ENCODE peak calls at places on chromosomes 12 and 14, in five cellular contexts. One of them, this sample, is unnamed.

GRCh38 chr12:127389923-127390322 is 877.0 kb upstream of the TMEM132C start:
- DNase-seq in stomach: no peak
- DNase-seq in A549: peak
- DNase-seq in transverse colon: no peak
- DNase-seq in lower leg skin: no peak
- DNase-seq in this sample: no peak

GRCh38 chr14:96267336-96267735 is 11.3 kb downstream of the BDKRB1 start:
- DNase-seq in stomach: no peak
- DNase-seq in A549: no peak
- DNase-seq in transverse colon: no peak
- DNase-seq in lower leg skin: peak
- DNase-seq in this sample: no peak

GRCh38 chr14:51283402-51283825 is 43.4 kb downstream of the TMX1 start:
- DNase-seq in stomach: no peak
- DNase-seq in A549: peak
- DNase-seq in transverse colon: no peak
- DNase-seq in lower leg skin: no peak
- DNase-seq in this sample: no peak

GRCh38 chr14:50031534-50032313 is 84.6 kb downstream of the VCPKMT start:
- DNase-seq in stomach: no peak
- DNase-seq in A549: no peak
- DNase-seq in transverse colon: no peak
- DNase-seq in lower leg skin: no peak
- DNase-seq in this sample: no peak

GRCh38 chr14:94040247-94040646 is 14.1 kb downstream of the OTUB2 start:
- DNase-seq in stomach: no peak
- DNase-seq in A549: no peak
- DNase-seq in transverse colon: no peak
- DNase-seq in lower leg skin: no peak
- DNase-seq in this sample: no peak

GRCh38 chr12:117045175-117045997 is 53.8 kb downstream of the TESC start:
- DNase-seq in stomach: no peak
- DNase-seq in A549: no peak
- DNase-seq in transverse colon: no peak
- DNase-seq in lower leg skin: no peak
- DNase-seq in this sample: no peak

GRCh38 chr14:54420478-54421116 is 20.6 kb downstream of the CNIH1 start:
- DNase-seq in stomach: no peak
- DNase-seq in A549: peak
- DNase-seq in transverse colon: peak
- DNase-seq in lower leg skin: no peak
- DNase-seq in this sample: no peak

GRCh38 chr14:74571901-74572828 is 39.9 kb downstream of the LTBP2 start:
- DNase-seq in stomach: no peak
- DNase-seq in A549: peak
- DNase-seq in transverse colon: peak
- DNase-seq in lower leg skin: peak
- DNase-seq in this sample: no peak

GRCh38 chr14:25431211-25432076 is 381.5 kb upstream of the STXBP6 start:
- DNase-seq in stomach: peak
- DNase-seq in A549: peak
- DNase-seq in transverse colon: peak
- DNase-seq in lower leg skin: no peak
- DNase-seq in this sample: no peak

GRCh38 chr14:26851793-26852192 is 254.0 kb upstream of the NOVA1 start:
- DNase-seq in stomach: no peak
- DNase-seq in A549: no peak
- DNase-seq in transverse colon: no peak
- DNase-seq in lower leg skin: no peak
- DNase-seq in this sample: no peak

GRCh38 chr14:80446356-80446755 is 235.1 kb upstream of the DIO2 start:
- DNase-seq in stomach: no peak
- DNase-seq in A549: no peak
- DNase-seq in transverse colon: no peak
- DNase-seq in lower leg skin: no peak
- DNase-seq in this sample: no peak

GRCh38 chr12:47397664-47398281 is 308.1 kb downstream of the RPAP3 start:
- DNase-seq in stomach: no peak
- DNase-seq in A549: peak
- DNase-seq in transverse colon: no peak
- DNase-seq in lower leg skin: no peak
- DNase-seq in this sample: no peak

GRCh38 chr14:25010471-25010870 is 39.5 kb downstream of the STXBP6 start:
- DNase-seq in stomach: no peak
- DNase-seq in A549: peak
- DNase-seq in transverse colon: no peak
- DNase-seq in lower leg skin: no peak
- DNase-seq in this sample: no peak

GRCh38 chr14:33317675-33318074 is 379.0 kb downstream of the NPAS3 start:
- DNase-seq in stomach: no peak
- DNase-seq in A549: no peak
- DNase-seq in transverse colon: no peak
- DNase-seq in lower leg skin: no peak
- DNase-seq in this sample: no peak

GRCh38 chr14:20400965-20401593 is 12.2 kb downstream of the TEP1 start:
- DNase-seq in stomach: no peak
- DNase-seq in A549: peak
- DNase-seq in transverse colon: no peak
- DNase-seq in lower leg skin: peak
- DNase-seq in this sample: no peak

GRCh38 chr12:6067152-6067916 is 57.1 kb downstream of the VWF start:
- DNase-seq in stomach: peak
- DNase-seq in A549: peak
- DNase-seq in transverse colon: no peak
- DNase-seq in lower leg skin: no peak
- DNase-seq in this sample: no peak

GRCh38 chr12:25322918-25323773 is 72.4 kb upstream of the KRAS start:
- DNase-seq in stomach: no peak
- DNase-seq in A549: no peak
- DNase-seq in transverse colon: no peak
- DNase-seq in lower leg skin: no peak
- DNase-seq in this sample: no peak

GRCh38 chr12:9334026-9334692 is 126.0 kb upstream of the PZP start:
- DNase-seq in stomach: no peak
- DNase-seq in A549: no peak
- DNase-seq in transverse colon: no peak
- DNase-seq in lower leg skin: no peak
- DNase-seq in this sample: no peak

GRCh38 chr12:113318046-113318656 is 16.8 kb downstream of the SLC8B1 start:
- DNase-seq in stomach: no peak
- DNase-seq in A549: no peak
- DNase-seq in transverse colon: no peak
- DNase-seq in lower leg skin: no peak
- DNase-seq in this sample: no peak

GRCh38 chr14:50762001-50762930 is 68.7 kb downstream of the NIN start:
- DNase-seq in stomach: no peak
- DNase-seq in A549: no peak
- DNase-seq in transverse colon: no peak
- DNase-seq in lower leg skin: no peak
- DNase-seq in this sample: no peak

GRCh38 chr14:61379639-61380184 is 58.3 kb downstream of the PRKCH start:
- DNase-seq in stomach: no peak
- DNase-seq in A549: no peak
- DNase-seq in transverse colon: no peak
- DNase-seq in lower leg skin: no peak
- DNase-seq in this sample: peak

GRCh38 chr12:11877869-11878780 is 192.6 kb upstream of the BCL2L14 start:
- DNase-seq in stomach: peak
- DNase-seq in A549: peak
- DNase-seq in transverse colon: peak
- DNase-seq in lower leg skin: no peak
- DNase-seq in this sample: no peak

GRCh38 chr14:64232944-64233343 is 61.2 kb downstream of the ESR2 start:
- DNase-seq in stomach: no peak
- DNase-seq in A549: no peak
- DNase-seq in transverse colon: no peak
- DNase-seq in lower leg skin: no peak
- DNase-seq in this sample: no peak

GRCh38 chr14:64238049-64238448 is 56.1 kb downstream of the ESR2 start:
- DNase-seq in stomach: no peak
- DNase-seq in A549: no peak
- DNase-seq in transverse colon: no peak
- DNase-seq in lower leg skin: no peak
- DNase-seq in this sample: no peak

GRCh38 chr14:64234877-64235651 is 59.1 kb downstream of the ESR2 start:
- DNase-seq in stomach: no peak
- DNase-seq in A549: no peak
- DNase-seq in transverse colon: peak
- DNase-seq in lower leg skin: no peak
- DNase-seq in this sample: no peak

GRCh38 chr14:64233791-64234190 is 60.4 kb downstream of the ESR2 start:
- DNase-seq in stomach: no peak
- DNase-seq in A549: no peak
- DNase-seq in transverse colon: no peak
- DNase-seq in lower leg skin: no peak
- DNase-seq in this sample: no peak

DNA sequence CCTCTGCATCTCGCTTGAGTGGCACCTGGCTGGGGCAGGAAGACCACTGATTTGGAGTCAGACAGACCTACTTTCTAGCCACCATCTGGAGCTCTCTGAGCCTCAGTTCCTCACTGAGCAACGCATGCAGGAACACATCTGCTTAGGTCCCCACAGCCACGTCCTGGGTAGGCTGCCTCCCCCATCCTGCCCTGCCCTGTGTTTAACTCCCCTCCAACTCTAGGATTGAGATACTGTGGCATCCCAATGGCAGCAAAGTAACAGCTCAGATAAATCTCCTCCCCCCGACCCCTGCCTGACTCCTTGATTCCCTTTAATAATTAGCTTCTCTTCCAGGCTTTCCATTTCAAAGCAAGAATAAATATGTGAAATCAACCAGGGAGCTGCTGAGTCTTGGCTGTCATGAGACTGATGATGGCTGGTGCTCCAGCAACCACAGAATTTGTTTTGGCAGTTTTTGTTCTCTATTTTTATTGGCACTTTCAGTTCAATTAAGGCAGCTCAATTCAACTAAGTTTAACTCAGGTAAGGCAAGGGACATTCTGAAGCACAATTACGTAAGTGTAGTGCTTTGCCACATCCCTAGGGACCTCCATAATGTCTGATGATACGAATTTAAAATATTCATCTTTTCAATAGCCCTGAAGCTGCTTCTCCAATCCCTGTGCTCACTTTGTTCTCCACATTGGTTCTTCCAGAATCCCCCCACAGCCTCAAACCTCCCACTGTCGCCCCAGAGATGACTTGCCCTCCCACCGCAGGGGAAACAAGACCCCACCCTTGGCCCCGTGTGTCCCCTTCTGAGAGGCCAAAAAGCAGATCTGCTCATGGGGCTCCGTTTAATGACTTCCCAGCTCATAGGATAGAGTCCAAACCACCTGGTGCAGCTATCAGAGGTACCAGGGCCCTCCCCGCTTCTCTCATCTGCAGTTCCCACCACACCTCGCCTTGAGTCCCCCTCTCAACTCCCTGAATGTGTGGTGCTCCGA is 58.2 kb downstream of the ESR2 start:
- DNase-seq in stomach: no peak
- DNase-seq in A549: no peak
- DNase-seq in transverse colon: peak
- DNase-seq in lower leg skin: no peak
- DNase-seq in this sample: no peak
- TF ChIP-seq POLR2A in stomach: no peak
- TF ChIP-seq POLR2A in A549: no peak
- TF ChIP-seq POLR2A in transverse colon: no peak
- TF ChIP-seq POLR2A in lower leg skin: no peak
- TF ChIP-seq POLR2A in this sample: no peak

GRCh38 chr12:54587315-54587821 is 1.1 kb downstream of the PPP1R1A start:
- DNase-seq in stomach: peak
- DNase-seq in A549: peak
- DNase-seq in transverse colon: no peak
- DNase-seq in lower leg skin: no peak
- DNase-seq in this sample: no peak
- TF ChIP-seq POLR2A in stomach: no peak
- TF ChIP-seq POLR2A in A549: no peak
- TF ChIP-seq POLR2A in transverse colon: no peak
- TF ChIP-seq POLR2A in lower leg skin: no peak
- TF ChIP-seq POLR2A in this sample: no peak

GRCh38 chr14:69151458-69152180 is 1.3 kb downstream of the DCAF5 start:
- DNase-seq in stomach: peak
- DNase-seq in A549: peak
- DNase-seq in transverse colon: peak
- DNase-seq in lower leg skin: peak
- DNase-seq in this sample: no peak

GRCh38 chr14:69154779-69155178 is 1.9 kb upstream of the DCAF5 start:
- DNase-seq in stomach: peak
- DNase-seq in A549: peak
- DNase-seq in transverse colon: no peak
- DNase-seq in lower leg skin: no peak
- DNase-seq in this sample: no peak

GRCh38 chr14:69153848-69154208 is 909 bp upstream of the DCAF5 start:
- DNase-seq in stomach: no peak
- DNase-seq in A549: peak
- DNase-seq in transverse colon: peak
- DNase-seq in lower leg skin: no peak
- DNase-seq in this sample: no peak

GRCh38 chr14:69152181-69152943 is 557 bp downstream of the DCAF5 start:
- DNase-seq in stomach: no peak
- DNase-seq in A549: peak
- DNase-seq in transverse colon: peak
- DNase-seq in lower leg skin: no peak
- DNase-seq in this sample: no peak

GRCh38 chr14:69152944-69153847 is at the start of gene DCAF5:
- DNase-seq in stomach: peak
- DNase-seq in A549: peak
- DNase-seq in transverse colon: peak
- DNase-seq in lower leg skin: peak
- DNase-seq in this sample: peak
- TF ChIP-seq POLR2A in stomach: no peak
- TF ChIP-seq POLR2A in A549: peak
- TF ChIP-seq POLR2A in transverse colon: peak
- TF ChIP-seq POLR2A in lower leg skin: no peak
- TF ChIP-seq POLR2A in this sample: peak

DNA sequence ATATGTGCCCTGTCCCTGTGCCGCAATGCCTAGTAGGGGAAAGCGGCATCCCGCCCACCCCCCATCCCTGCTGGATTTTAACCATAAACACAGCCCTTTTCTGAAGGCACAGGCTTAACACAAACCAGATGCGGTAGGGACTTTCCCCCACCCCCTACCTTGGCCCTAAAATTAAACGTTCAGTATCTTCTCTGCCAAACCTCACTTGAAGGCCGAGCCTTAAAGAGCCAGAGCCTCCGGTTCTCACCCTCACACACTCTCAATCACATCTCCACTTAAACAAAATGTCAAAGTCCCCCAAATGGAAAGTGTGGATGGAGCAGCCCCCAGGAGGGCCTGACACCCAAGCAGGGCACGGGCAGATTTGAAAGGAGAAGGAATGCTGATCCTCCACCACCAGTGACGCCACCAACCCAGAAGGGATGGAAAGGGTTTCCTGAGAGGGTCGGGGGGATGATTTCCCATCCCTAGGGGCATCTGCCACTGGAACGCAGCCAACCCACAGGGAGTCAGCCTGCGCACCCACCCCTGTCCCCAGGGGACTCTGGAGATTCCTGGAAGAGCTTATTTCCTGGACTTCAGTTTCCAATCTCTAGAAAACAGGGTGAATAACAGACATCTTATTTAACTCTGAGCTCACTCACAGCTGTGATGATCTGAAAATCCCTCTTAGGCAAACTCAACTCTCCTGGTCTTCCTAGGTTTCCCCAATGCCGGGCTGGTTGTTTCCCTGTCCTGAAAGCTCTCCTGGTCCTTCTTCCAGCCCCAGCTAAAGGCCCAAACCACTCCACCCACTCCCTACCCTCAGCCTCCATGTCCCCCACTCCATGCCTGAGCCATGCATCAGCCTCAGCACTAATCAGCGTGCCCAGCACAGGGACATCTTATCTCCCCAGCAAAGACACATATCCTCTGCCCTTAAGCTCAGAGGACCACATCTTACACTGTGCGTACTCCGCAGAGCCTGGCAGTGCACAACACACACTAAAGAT is 26.3 kb downstream of the ACTN1 start:
- DNase-seq in stomach: no peak
- DNase-seq in A549: no peak
- DNase-seq in transverse colon: no peak
- DNase-seq in lower leg skin: no peak
- DNase-seq in this sample: no peak
- TF ChIP-seq POLR2A in stomach: no peak
- TF ChIP-seq POLR2A in A549: no peak
- TF ChIP-seq POLR2A in transverse colon: no peak
- TF ChIP-seq POLR2A in lower leg skin: no peak
- TF ChIP-seq POLR2A in this sample: no peak